ENCODE peak calls at places on chromosomes 5 and 9, in four cellular contexts. N, T, G and U are unnamed samples.

GRCh38 chr9:28866951-28867350 is 1293.7 kb upstream of the C9orf72 start:
- DNase-seq in G (no peak), T (no peak), N (no peak), U (no peak)

GRCh38 chr5:7467179-7467578 is 71.2 kb downstream of the ADCY2 start:
- DNase-seq in G (no peak), N (no peak), T (no peak), U (no peak)

GRCh38 chr5:34584165-34584564 is 72.0 kb upstream of the RAI14 start:
- DNase-seq in T (no peak), N (no peak), G (no peak), U (no peak)

GRCh38 chr5:77995793-77996409 is 219.8 kb upstream of the TBCA start:
- DNase-seq in G (no peak), T (no peak), N (peak), U (no peak)

GRCh38 chr5:156505101-156505500 is 178.1 kb downstream of the SGCD start:
- DNase-seq in N (no peak), G (no peak), T (no peak), U (no peak)

GRCh38 chr9:137672907-137673791 is 54.3 kb downstream of the EHMT1 start:
- DNase-seq in T (peak), N (peak), G (peak), U (peak)

GRCh38 chr5:2996687-2997086 is 245.2 kb upstream of the IRX2 start:
- DNase-seq in G (no peak), N (no peak), T (no peak), U (no peak)

GRCh38 chr9:34518110-34518616 is 4.6 kb downstream of the ENHO start:
- DNase-seq in T (no peak), N (no peak), G (no peak), U (no peak)

GRCh38 chr9:2255128-2255527 is 240.0 kb downstream of the SMARCA2 start:
- DNase-seq in N (no peak), T (no peak), G (no peak), U (no peak)

GRCh38 chr5:31225118-31225517 is 31.6 kb downstream of the CDH6 start:
- DNase-seq in N (no peak), T (no peak), G (peak), U (no peak)

GRCh38 chr9:111000202-111000601 is 38.1 kb downstream of the LPAR1 start:
- DNase-seq in T (peak), N (no peak), G (no peak), U (no peak)

GRCh38 chr5:134141346-134142050 is 27.0 kb downstream of the TCF7 start:
- DNase-seq in T (peak), G (peak), N (no peak), U (peak)

GRCh38 chr5:76305264-76305663 is 97.8 kb upstream of the IQGAP2 start:
- DNase-seq in T (no peak), G (peak), N (no peak), U (no peak)

GRCh38 chr9:21684831-21685362 is 117.5 kb upstream of the MTAP start:
- DNase-seq in N (no peak), T (no peak), G (peak), U (peak)

GRCh38 chr5:87936667-87937066 is 332.0 kb downstream of the TMEM161B start:
- DNase-seq in G (no peak), N (no peak), T (no peak), U (no peak)

GRCh38 chr9:114229236-114229635 is 73.9 kb downstream of the COL27A1 start:
- DNase-seq in N (no peak), G (no peak), T (no peak), U (no peak)

GRCh38 chr9:112863214-112863613 is 27.5 kb downstream of the SLC46A2 start:
- DNase-seq in N (no peak), G (peak), T (no peak), U (no peak)

GRCh38 chr5:106843812-106844416 is 826.8 kb downstream of the EFNA5 start:
- DNase-seq in G (no peak), T (no peak), N (no peak), U (peak)

GRCh38 chr9:129750010-129750409 is 2.8 kb downstream of the PTGES start:
- DNase-seq in G (peak), N (no peak), T (no peak), U (peak)

GRCh38 chr5:140214831-140215230 is 39.8 kb downstream of the CYSTM1 start:
- DNase-seq in T (no peak), G (peak), N (no peak), U (peak)

GRCh38 chr5:179261301-179262125 is 83.7 kb downstream of the ADAMTS2 start:
- DNase-seq in G (peak), N (no peak), T (no peak), U (no peak)

GRCh38 chr9:138021251-138022056 is 143.9 kb downstream of the CACNA1B start:
- DNase-seq in G (no peak), T (peak), N (no peak), U (no peak)

GRCh38 chr9:97506264-97506663 is 4.8 kb downstream of the TMOD1 start:
- DNase-seq in T (no peak), N (no peak), G (no peak), U (no peak)

GRCh38 chr9:37353791-37354190 is 68.7 kb upstream of the GRHPR start:
- DNase-seq in N (no peak), G (no peak), T (no peak), U (no peak)

GRCh38 chr9:21836437-21837161 is 34.2 kb downstream of the MTAP start:
- DNase-seq in T (no peak), G (peak), N (no peak), U (peak)

GRCh38 chr9:87547665-87548064 is 50.0 kb downstream of the DAPK1 start:
- DNase-seq in G (no peak), T (no peak), N (no peak), U (peak)

GRCh38 chr9:87537625-87538024 is 40.0 kb downstream of the DAPK1 start:
- DNase-seq in T (peak), N (no peak), G (no peak), U (no peak)

GRCh38 chr5:175257128-175257846 is 186.7 kb downstream of the DRD1 start:
- DNase-seq in N (no peak), T (no peak), G (no peak), U (no peak)

GRCh38 chr5:109857405-109858031 is 167.8 kb downstream of the MAN2A1 start:
- DNase-seq in T (no peak), G (no peak), N (peak), U (no peak)

GRCh38 chr9:33443504-33444154 is 3.8 kb downstream of the AQP3 start:
- DNase-seq in N (no peak), G (no peak), T (no peak), U (no peak)

GRCh38 chr9:29241320-29241719 is 1668.0 kb upstream of the C9orf72 start:
- DNase-seq in G (no peak), T (no peak), N (no peak), U (peak)